ENCODE peak calls at places on chromosomes 3 and 15, in six cellular contexts. One of them, this sample, is unnamed.

GRCh38 chr15:80234883-80235282 is 17.1 kb downstream of the CTXND1 start:
- DNase-seq in neuronal stem cell: no peak
- DNase-seq in IMR-90: peak
- DNase-seq in H1: peak
- DNase-seq in mesenchymal stem cell: peak
- DNase-seq in H9: peak
- DNase-seq in this sample: no peak

GRCh38 chr3:50248387-50248786 is 12.4 kb downstream of the GNAI2 start:
- DNase-seq in neuronal stem cell: no peak
- DNase-seq in IMR-90: no peak
- DNase-seq in H1: no peak
- DNase-seq in mesenchymal stem cell: no peak
- DNase-seq in H9: no peak
- DNase-seq in this sample: peak

GRCh38 chr3:145243875-145244274 is 917.1 kb downstream of the PLOD2 start:
- DNase-seq in neuronal stem cell: no peak
- DNase-seq in IMR-90: peak
- DNase-seq in H1: no peak
- DNase-seq in mesenchymal stem cell: peak
- DNase-seq in H9: no peak
- DNase-seq in this sample: no peak

GRCh38 chr3:128781164-128781563 is 55.2 kb downstream of the RAB7A start:
- DNase-seq in neuronal stem cell: no peak
- DNase-seq in IMR-90: no peak
- DNase-seq in H1: no peak
- DNase-seq in mesenchymal stem cell: no peak
- DNase-seq in H9: no peak
- DNase-seq in this sample: peak

GRCh38 chr3:64259646-64260045 is 34.4 kb upstream of the PRICKLE2 start:
- DNase-seq in neuronal stem cell: no peak
- DNase-seq in IMR-90: no peak
- DNase-seq in H1: no peak
- DNase-seq in mesenchymal stem cell: no peak
- DNase-seq in H9: no peak
- DNase-seq in this sample: no peak

GRCh38 chr3:53547327-53547726 is 52.9 kb downstream of the CACNA1D start:
- DNase-seq in neuronal stem cell: no peak
- DNase-seq in IMR-90: no peak
- DNase-seq in H1: no peak
- DNase-seq in mesenchymal stem cell: no peak
- DNase-seq in H9: no peak
- DNase-seq in this sample: no peak

GRCh38 chr15:70723124-70723427 is 40.3 kb downstream of the UACA start:
- DNase-seq in neuronal stem cell: no peak
- DNase-seq in IMR-90: no peak
- DNase-seq in H1: no peak
- DNase-seq in mesenchymal stem cell: no peak
- DNase-seq in H9: no peak
- DNase-seq in this sample: no peak

GRCh38 chr15:64597469-64597806 is 137.1 kb downstream of the ZNF609 start:
- DNase-seq in neuronal stem cell: no peak
- DNase-seq in IMR-90: no peak
- DNase-seq in H1: no peak
- DNase-seq in mesenchymal stem cell: no peak
- DNase-seq in H9: no peak
- DNase-seq in this sample: no peak

GRCh38 chr15:52567886-52568568 is 803 bp downstream of the ARPP19 start:
- DNase-seq in neuronal stem cell: no peak
- DNase-seq in IMR-90: peak
- DNase-seq in H1: no peak
- DNase-seq in mesenchymal stem cell: peak
- DNase-seq in H9: no peak
- DNase-seq in this sample: peak

GRCh38 chr15:79004336-79004735 is 59.5 kb upstream of the CTSH start:
- DNase-seq in neuronal stem cell: no peak
- DNase-seq in IMR-90: peak
- DNase-seq in H1: no peak
- DNase-seq in mesenchymal stem cell: peak
- DNase-seq in H9: peak
- DNase-seq in this sample: peak

GRCh38 chr15:71806452-71806931 is 3.9 kb upstream of the NR2E3 start:
- DNase-seq in neuronal stem cell: no peak
- DNase-seq in IMR-90: peak
- DNase-seq in H1: peak
- DNase-seq in mesenchymal stem cell: peak
- DNase-seq in H9: no peak
- DNase-seq in this sample: no peak

GRCh38 chr3:166283856-166284255 is 446.6 kb upstream of the BCHE start:
- DNase-seq in neuronal stem cell: no peak
- DNase-seq in IMR-90: peak
- DNase-seq in H1: no peak
- DNase-seq in mesenchymal stem cell: peak
- DNase-seq in H9: no peak
- DNase-seq in this sample: no peak

GRCh38 chr3:134249935-134250716 is 533 bp downstream of the RYK start:
- DNase-seq in neuronal stem cell: peak
- DNase-seq in IMR-90: peak
- DNase-seq in H1: peak
- DNase-seq in mesenchymal stem cell: peak
- DNase-seq in H9: peak
- DNase-seq in this sample: peak

GRCh38 chr3:34016925-34017592 is 218.6 kb downstream of the PDCD6IP start:
- DNase-seq in neuronal stem cell: no peak
- DNase-seq in IMR-90: no peak
- DNase-seq in H1: no peak
- DNase-seq in mesenchymal stem cell: no peak
- DNase-seq in H9: no peak
- DNase-seq in this sample: no peak

GRCh38 chr15:64045774-64046346 is 425 bp downstream of the DAPK2 start:
- DNase-seq in neuronal stem cell: peak
- DNase-seq in IMR-90: no peak
- DNase-seq in H1: peak
- DNase-seq in mesenchymal stem cell: no peak
- DNase-seq in H9: peak
- DNase-seq in this sample: peak

GRCh38 chr15:70014311-70014707 is 83.4 kb downstream of the TLE3 start:
- DNase-seq in neuronal stem cell: no peak
- DNase-seq in IMR-90: no peak
- DNase-seq in H1: no peak
- DNase-seq in mesenchymal stem cell: no peak
- DNase-seq in H9: no peak
- DNase-seq in this sample: no peak

GRCh38 chr3:191094057-191094456 is 105.0 kb upstream of the OSTN start:
- DNase-seq in neuronal stem cell: no peak
- DNase-seq in IMR-90: peak
- DNase-seq in H1: no peak
- DNase-seq in mesenchymal stem cell: peak
- DNase-seq in H9: no peak
- DNase-seq in this sample: no peak

GRCh38 chr15:53034767-53035245 is 244.7 kb upstream of the ONECUT1 start:
- DNase-seq in neuronal stem cell: no peak
- DNase-seq in IMR-90: no peak
- DNase-seq in H1: no peak
- DNase-seq in mesenchymal stem cell: no peak
- DNase-seq in H9: no peak
- DNase-seq in this sample: no peak

GRCh38 chr3:186588619-186589018 is 18.1 kb downstream of the DNAJB11 start:
- DNase-seq in neuronal stem cell: no peak
- DNase-seq in IMR-90: no peak
- DNase-seq in H1: no peak
- DNase-seq in mesenchymal stem cell: no peak
- DNase-seq in H9: no peak
- DNase-seq in this sample: peak

GRCh38 chr3:183033746-183034145 is 53.4 kb upstream of the DCUN1D1 start:
- DNase-seq in neuronal stem cell: no peak
- DNase-seq in IMR-90: peak
- DNase-seq in H1: no peak
- DNase-seq in mesenchymal stem cell: no peak
- DNase-seq in H9: no peak
- DNase-seq in this sample: no peak

GRCh38 chr3:48013288-48013980 is 2.8 kb downstream of the MAP4 start:
- DNase-seq in neuronal stem cell: no peak
- DNase-seq in IMR-90: peak
- DNase-seq in H1: no peak
- DNase-seq in mesenchymal stem cell: peak
- DNase-seq in H9: no peak
- DNase-seq in this sample: peak

GRCh38 chr3:128487813-128488635 is 5.0 kb downstream of the GATA2 start:
- DNase-seq in neuronal stem cell: no peak
- DNase-seq in IMR-90: peak
- DNase-seq in H1: peak
- DNase-seq in mesenchymal stem cell: peak
- DNase-seq in H9: peak
- DNase-seq in this sample: peak

GRCh38 chr3:183488343-183488742 is 59.9 kb upstream of the MCF2L2 start:
- DNase-seq in neuronal stem cell: no peak
- DNase-seq in IMR-90: no peak
- DNase-seq in H1: peak
- DNase-seq in mesenchymal stem cell: no peak
- DNase-seq in H9: no peak
- DNase-seq in this sample: no peak

GRCh38 chr3:59769132-59769531 is 719.3 kb upstream of the CFAP20DC start:
- DNase-seq in neuronal stem cell: no peak
- DNase-seq in IMR-90: no peak
- DNase-seq in H1: no peak
- DNase-seq in mesenchymal stem cell: no peak
- DNase-seq in H9: no peak
- DNase-seq in this sample: no peak

GRCh38 chr3:84692261-84692660 is 266.5 kb upstream of the CADM2 start:
- DNase-seq in neuronal stem cell: no peak
- DNase-seq in IMR-90: no peak
- DNase-seq in H1: no peak
- DNase-seq in mesenchymal stem cell: no peak
- DNase-seq in H9: no peak
- DNase-seq in this sample: no peak

DNA sequence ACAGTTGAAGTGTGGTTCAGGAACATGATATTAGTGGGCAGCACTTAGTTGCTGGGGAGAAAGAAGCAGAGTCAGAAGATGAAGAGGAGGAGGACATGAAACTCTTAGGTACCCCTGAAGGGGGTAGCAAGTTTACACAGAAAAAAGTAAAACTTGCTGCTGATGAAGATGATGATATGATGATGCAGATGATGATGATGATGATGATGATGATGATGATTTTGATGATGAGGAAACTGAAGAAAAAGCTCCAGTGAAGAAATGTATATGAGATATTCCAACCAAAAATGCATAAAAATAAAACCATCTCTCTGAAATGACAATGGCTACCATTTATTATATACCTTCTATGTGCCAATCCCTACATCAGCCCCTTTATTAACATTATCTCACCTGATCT is 39.9 kb upstream of the SOX14 start:
- DNase-seq in neuronal stem cell: no peak
- DNase-seq in IMR-90: no peak
- DNase-seq in H1: no peak
- DNase-seq in mesenchymal stem cell: no peak
- DNase-seq in H9: no peak
- DNase-seq in this sample: no peak
- H4K91ac ChIP-seq in neuronal stem cell: no peak
- H4K91ac ChIP-seq in IMR-90: no peak
- H4K91ac ChIP-seq in H1: no peak
- H4K91ac ChIP-seq in mesenchymal stem cell: no peak
- H4K91ac ChIP-seq in H9: no peak
- H4K91ac ChIP-seq in this sample: no peak

GRCh38 chr15:57406040-57406772 is 29.9 kb downstream of the CGNL1 start:
- DNase-seq in neuronal stem cell: no peak
- DNase-seq in IMR-90: peak
- DNase-seq in H1: no peak
- DNase-seq in mesenchymal stem cell: peak
- DNase-seq in H9: no peak
- DNase-seq in this sample: peak
- H2BK120ac ChIP-seq in neuronal stem cell: no peak
- H2BK120ac ChIP-seq in IMR-90: no peak
- H2BK120ac ChIP-seq in H1: no peak
- H2BK120ac ChIP-seq in mesenchymal stem cell: no peak
- H2BK120ac ChIP-seq in H9: no peak
- H2BK120ac ChIP-seq in this sample: peak

GRCh38 chr15:40096094-40096876 is 12.4 kb downstream of the BMF start:
- DNase-seq in neuronal stem cell: no peak
- DNase-seq in IMR-90: no peak
- DNase-seq in H1: no peak
- DNase-seq in mesenchymal stem cell: peak
- DNase-seq in H9: no peak
- DNase-seq in this sample: no peak

GRCh38 chr15:40097968-40098476 is 10.7 kb downstream of the BMF start:
- DNase-seq in neuronal stem cell: no peak
- DNase-seq in IMR-90: no peak
- DNase-seq in H1: no peak
- DNase-seq in mesenchymal stem cell: peak
- DNase-seq in H9: no peak
- DNase-seq in this sample: no peak

GRCh38 chr15:40100133-40100946 is 8.3 kb downstream of the BMF start:
- DNase-seq in neuronal stem cell: no peak
- DNase-seq in IMR-90: no peak
- DNase-seq in H1: no peak
- DNase-seq in mesenchymal stem cell: no peak
- DNase-seq in H9: no peak
- DNase-seq in this sample: no peak

GRCh38 chr15:40097096-40097967 is 11.3 kb downstream of the BMF start:
- DNase-seq in neuronal stem cell: no peak
- DNase-seq in IMR-90: no peak
- DNase-seq in H1: no peak
- DNase-seq in mesenchymal stem cell: no peak
- DNase-seq in H9: no peak
- DNase-seq in this sample: no peak

GRCh38 chr15:40098489-40099261 is 10.0 kb downstream of the BMF start:
- DNase-seq in neuronal stem cell: no peak
- DNase-seq in IMR-90: peak
- DNase-seq in H1: no peak
- DNase-seq in mesenchymal stem cell: peak
- DNase-seq in H9: peak
- DNase-seq in this sample: peak
- H4K91ac ChIP-seq in neuronal stem cell: no peak
- H4K91ac ChIP-seq in IMR-90: peak
- H4K91ac ChIP-seq in H1: peak
- H4K91ac ChIP-seq in mesenchymal stem cell: peak
- H4K91ac ChIP-seq in H9: no peak
- H4K91ac ChIP-seq in this sample: peak

GRCh38 chr3:65596511-65597224 is 442.1 kb downstream of the MAGI1 start:
- DNase-seq in neuronal stem cell: no peak
- DNase-seq in IMR-90: no peak
- DNase-seq in H1: peak
- DNase-seq in mesenchymal stem cell: no peak
- DNase-seq in H9: no peak
- DNase-seq in this sample: no peak

GRCh38 chr3:65597952-65598413 is 440.7 kb downstream of the MAGI1 start:
- DNase-seq in neuronal stem cell: peak
- DNase-seq in IMR-90: no peak
- DNase-seq in H1: peak
- DNase-seq in mesenchymal stem cell: no peak
- DNase-seq in H9: peak
- DNase-seq in this sample: no peak

GRCh38 chr3:65595222-65595996 is 443.3 kb downstream of the MAGI1 start:
- DNase-seq in neuronal stem cell: no peak
- DNase-seq in IMR-90: no peak
- DNase-seq in H1: no peak
- DNase-seq in mesenchymal stem cell: no peak
- DNase-seq in H9: no peak
- DNase-seq in this sample: no peak

GRCh38 chr3:65595997-65596300 is 442.8 kb downstream of the MAGI1 start:
- DNase-seq in neuronal stem cell: no peak
- DNase-seq in IMR-90: no peak
- DNase-seq in H1: no peak
- DNase-seq in mesenchymal stem cell: no peak
- DNase-seq in H9: no peak
- DNase-seq in this sample: no peak

GRCh38 chr3:65597225-65597951 is 441.3 kb downstream of the MAGI1 start:
- DNase-seq in neuronal stem cell: peak
- DNase-seq in IMR-90: peak
- DNase-seq in H1: peak
- DNase-seq in mesenchymal stem cell: no peak
- DNase-seq in H9: peak
- DNase-seq in this sample: no peak
- H2BK120ac ChIP-seq in neuronal stem cell: peak
- H2BK120ac ChIP-seq in IMR-90: peak
- H2BK120ac ChIP-seq in H1: peak
- H2BK120ac ChIP-seq in mesenchymal stem cell: peak
- H2BK120ac ChIP-seq in H9: peak
- H2BK120ac ChIP-seq in this sample: no peak

This sample was measured in trophoblast cell.